ENCODE peak calls at places on chromosomes 5 and 9, in nine cellular contexts. One of them, this sample, is unnamed.

GRCh38 chr5:65203746-65204145 is 278.0 kb downstream of the ADAMTS6 start:
- DNase-seq in GM12865: no peak
- DNase-seq in EL: peak
- DNase-seq in cardiac fibroblast: peak
- DNase-seq in DND-41: no peak
- DNase-seq in cardiac muscle cell: no peak
- DNase-seq in keratinocyte: peak
- DNase-seq in endodermal cell: no peak
- DNase-seq in ovary: no peak
- DNase-seq in this sample: no peak

GRCh38 chr5:174251305-174251704 is 205.8 kb downstream of the NSG2 start:
- DNase-seq in GM12865: no peak
- DNase-seq in EL: no peak
- DNase-seq in cardiac fibroblast: no peak
- DNase-seq in DND-41: no peak
- DNase-seq in cardiac muscle cell: no peak
- DNase-seq in keratinocyte: no peak
- DNase-seq in endodermal cell: no peak
- DNase-seq in ovary: no peak
- DNase-seq in this sample: no peak

GRCh38 chr5:94777163-94777885 is 158.9 kb downstream of the SLF1 start:
- DNase-seq in GM12865: no peak
- DNase-seq in EL: no peak
- DNase-seq in cardiac fibroblast: no peak
- DNase-seq in DND-41: no peak
- DNase-seq in cardiac muscle cell: no peak
- DNase-seq in keratinocyte: no peak
- DNase-seq in endodermal cell: no peak
- DNase-seq in ovary: no peak
- DNase-seq in this sample: no peak

GRCh38 chr5:150625164-150625535 is 15.3 kb upstream of the SYNPO start:
- DNase-seq in GM12865: no peak
- DNase-seq in EL: no peak
- DNase-seq in cardiac fibroblast: no peak
- DNase-seq in DND-41: no peak
- DNase-seq in cardiac muscle cell: no peak
- DNase-seq in keratinocyte: no peak
- DNase-seq in endodermal cell: no peak
- DNase-seq in ovary: peak
- DNase-seq in this sample: no peak

GRCh38 chr5:59790399-59791130 is 103.0 kb downstream of the PDE4D start:
- DNase-seq in GM12865: peak
- DNase-seq in EL: no peak
- DNase-seq in cardiac fibroblast: peak
- DNase-seq in DND-41: no peak
- DNase-seq in cardiac muscle cell: no peak
- DNase-seq in keratinocyte: no peak
- DNase-seq in endodermal cell: no peak
- DNase-seq in ovary: no peak
- DNase-seq in this sample: no peak

GRCh38 chr5:172725785-172726184 is 45.2 kb downstream of the DUSP1 start:
- DNase-seq in GM12865: no peak
- DNase-seq in EL: no peak
- DNase-seq in cardiac fibroblast: no peak
- DNase-seq in DND-41: no peak
- DNase-seq in cardiac muscle cell: no peak
- DNase-seq in keratinocyte: no peak
- DNase-seq in endodermal cell: no peak
- DNase-seq in ovary: no peak
- DNase-seq in this sample: no peak

GRCh38 chr5:148966348-148966747 is 96.5 kb downstream of the SH3TC2 start:
- DNase-seq in GM12865: no peak
- DNase-seq in EL: no peak
- DNase-seq in cardiac fibroblast: no peak
- DNase-seq in DND-41: no peak
- DNase-seq in cardiac muscle cell: no peak
- DNase-seq in keratinocyte: no peak
- DNase-seq in endodermal cell: peak
- DNase-seq in ovary: no peak
- DNase-seq in this sample: no peak

GRCh38 chr9:137176302-137177182 is 4.7 kb upstream of the TMEM210 start:
- DNase-seq in GM12865: peak
- DNase-seq in EL: no peak
- DNase-seq in cardiac fibroblast: peak
- DNase-seq in DND-41: peak
- DNase-seq in cardiac muscle cell: peak
- DNase-seq in keratinocyte: no peak
- DNase-seq in endodermal cell: peak
- DNase-seq in ovary: no peak
- DNase-seq in this sample: no peak

GRCh38 chr5:170397059-170397458 is 7.9 kb upstream of the KCNMB1 start:
- DNase-seq in GM12865: no peak
- DNase-seq in EL: no peak
- DNase-seq in cardiac fibroblast: no peak
- DNase-seq in DND-41: no peak
- DNase-seq in cardiac muscle cell: peak
- DNase-seq in keratinocyte: no peak
- DNase-seq in endodermal cell: no peak
- DNase-seq in ovary: no peak
- DNase-seq in this sample: no peak

GRCh38 chr9:136055715-136056545 is 39.2 kb downstream of the NACC2 start:
- DNase-seq in GM12865: no peak
- DNase-seq in EL: no peak
- DNase-seq in cardiac fibroblast: no peak
- DNase-seq in DND-41: no peak
- DNase-seq in cardiac muscle cell: no peak
- DNase-seq in keratinocyte: no peak
- DNase-seq in endodermal cell: peak
- DNase-seq in ovary: no peak
- DNase-seq in this sample: no peak

GRCh38 chr9:21470126-21470525 is 12.0 kb downstream of the IFNE start:
- DNase-seq in GM12865: no peak
- DNase-seq in EL: no peak
- DNase-seq in cardiac fibroblast: no peak
- DNase-seq in DND-41: no peak
- DNase-seq in cardiac muscle cell: no peak
- DNase-seq in keratinocyte: no peak
- DNase-seq in endodermal cell: no peak
- DNase-seq in ovary: no peak
- DNase-seq in this sample: no peak

GRCh38 chr5:138444774-138445546 is 6.1 kb downstream of the REEP2 start:
- DNase-seq in GM12865: no peak
- DNase-seq in EL: no peak
- DNase-seq in cardiac fibroblast: no peak
- DNase-seq in DND-41: no peak
- DNase-seq in cardiac muscle cell: no peak
- DNase-seq in keratinocyte: no peak
- DNase-seq in endodermal cell: no peak
- DNase-seq in ovary: no peak
- DNase-seq in this sample: no peak

GRCh38 chr5:95931118-95931833 is 30.4 kb downstream of the ELL2 start:
- DNase-seq in GM12865: no peak
- DNase-seq in EL: no peak
- DNase-seq in cardiac fibroblast: no peak
- DNase-seq in DND-41: no peak
- DNase-seq in cardiac muscle cell: no peak
- DNase-seq in keratinocyte: no peak
- DNase-seq in endodermal cell: no peak
- DNase-seq in ovary: no peak
- DNase-seq in this sample: no peak

GRCh38 chr5:145775893-145776444 is 59.2 kb downstream of the PRELID2 start:
- DNase-seq in GM12865: no peak
- DNase-seq in EL: peak
- DNase-seq in cardiac fibroblast: peak
- DNase-seq in DND-41: no peak
- DNase-seq in cardiac muscle cell: no peak
- DNase-seq in keratinocyte: no peak
- DNase-seq in endodermal cell: no peak
- DNase-seq in ovary: no peak
- DNase-seq in this sample: no peak

GRCh38 chr5:79069488-79070001 is at the start of the genes BHMT2 and DMGDH:
- DNase-seq in GM12865: no peak
- DNase-seq in EL: peak
- DNase-seq in cardiac fibroblast: peak
- DNase-seq in DND-41: no peak
- DNase-seq in cardiac muscle cell: no peak
- DNase-seq in keratinocyte: no peak
- DNase-seq in endodermal cell: no peak
- DNase-seq in ovary: peak
- DNase-seq in this sample: no peak

GRCh38 chr5:154483654-154484392 is 5.8 kb upstream of the HAND1 start:
- DNase-seq in GM12865: no peak
- DNase-seq in EL: no peak
- DNase-seq in cardiac fibroblast: no peak
- DNase-seq in DND-41: no peak
- DNase-seq in cardiac muscle cell: no peak
- DNase-seq in keratinocyte: no peak
- DNase-seq in endodermal cell: peak
- DNase-seq in ovary: no peak
- DNase-seq in this sample: no peak

GRCh38 chr9:132555528-132555927 is 26.9 kb upstream of the BARHL1 start:
- DNase-seq in GM12865: no peak
- DNase-seq in EL: no peak
- DNase-seq in cardiac fibroblast: no peak
- DNase-seq in DND-41: no peak
- DNase-seq in cardiac muscle cell: no peak
- DNase-seq in keratinocyte: no peak
- DNase-seq in endodermal cell: no peak
- DNase-seq in ovary: no peak
- DNase-seq in this sample: no peak

GRCh38 chr5:73295447-73295846 is 122.5 kb downstream of the TMEM174 start:
- DNase-seq in GM12865: peak
- DNase-seq in EL: no peak
- DNase-seq in cardiac fibroblast: no peak
- DNase-seq in DND-41: no peak
- DNase-seq in cardiac muscle cell: no peak
- DNase-seq in keratinocyte: no peak
- DNase-seq in endodermal cell: no peak
- DNase-seq in ovary: no peak
- DNase-seq in this sample: no peak

GRCh38 chr9:136044207-136044970 is 50.7 kb downstream of the NACC2 start:
- DNase-seq in GM12865: no peak
- DNase-seq in EL: no peak
- DNase-seq in cardiac fibroblast: no peak
- DNase-seq in DND-41: no peak
- DNase-seq in cardiac muscle cell: no peak
- DNase-seq in keratinocyte: no peak
- DNase-seq in endodermal cell: peak
- DNase-seq in ovary: no peak
- DNase-seq in this sample: no peak

GRCh38 chr9:95182854-95183563 is 134.5 kb downstream of the FANCC start:
- DNase-seq in GM12865: no peak
- DNase-seq in EL: no peak
- DNase-seq in cardiac fibroblast: no peak
- DNase-seq in DND-41: no peak
- DNase-seq in cardiac muscle cell: peak
- DNase-seq in keratinocyte: no peak
- DNase-seq in endodermal cell: peak
- DNase-seq in ovary: no peak
- DNase-seq in this sample: no peak

GRCh38 chr5:157442989-157443619 is 16.9 kb upstream of the NIPAL4 start:
- DNase-seq in GM12865: no peak
- DNase-seq in EL: no peak
- DNase-seq in cardiac fibroblast: peak
- DNase-seq in DND-41: no peak
- DNase-seq in cardiac muscle cell: no peak
- DNase-seq in keratinocyte: no peak
- DNase-seq in endodermal cell: no peak
- DNase-seq in ovary: no peak
- DNase-seq in this sample: no peak

GRCh38 chr5:28958581-28958980 is 1920.2 kb upstream of the CDH9 start:
- DNase-seq in GM12865: no peak
- DNase-seq in EL: no peak
- DNase-seq in cardiac fibroblast: no peak
- DNase-seq in DND-41: no peak
- DNase-seq in cardiac muscle cell: no peak
- DNase-seq in keratinocyte: no peak
- DNase-seq in endodermal cell: no peak
- DNase-seq in ovary: no peak
- DNase-seq in this sample: no peak

GRCh38 chr9:81855538-81855937 is 72.7 kb upstream of the SPATA31D4 start:
- DNase-seq in GM12865: no peak
- DNase-seq in EL: peak
- DNase-seq in cardiac fibroblast: no peak
- DNase-seq in DND-41: no peak
- DNase-seq in cardiac muscle cell: no peak
- DNase-seq in keratinocyte: no peak
- DNase-seq in endodermal cell: no peak
- DNase-seq in ovary: no peak
- DNase-seq in this sample: no peak

GRCh38 chr5:111173476-111173875 is 50.7 kb upstream of the CAMK4 start:
- DNase-seq in GM12865: no peak
- DNase-seq in EL: no peak
- DNase-seq in cardiac fibroblast: no peak
- DNase-seq in DND-41: no peak
- DNase-seq in cardiac muscle cell: no peak
- DNase-seq in keratinocyte: no peak
- DNase-seq in endodermal cell: no peak
- DNase-seq in ovary: no peak
- DNase-seq in this sample: no peak

GRCh38 chr5:180787711-180788431 is 14.7 kb downstream of the MGAT1 start:
- DNase-seq in GM12865: no peak
- DNase-seq in EL: peak
- DNase-seq in cardiac fibroblast: no peak
- DNase-seq in DND-41: no peak
- DNase-seq in cardiac muscle cell: no peak
- DNase-seq in keratinocyte: no peak
- DNase-seq in endodermal cell: peak
- DNase-seq in ovary: no peak
- DNase-seq in this sample: no peak

GRCh38 chr9:124214596-124215550 is 42.9 kb upstream of the NEK6 start:
- DNase-seq in GM12865: no peak
- DNase-seq in EL: no peak
- DNase-seq in cardiac fibroblast: no peak
- DNase-seq in DND-41: no peak
- DNase-seq in cardiac muscle cell: no peak
- DNase-seq in keratinocyte: no peak
- DNase-seq in endodermal cell: peak
- DNase-seq in ovary: no peak
- DNase-seq in this sample: no peak

GRCh38 chr5:43401827-43402226 is 10.4 kb downstream of the CCL28 start:
- DNase-seq in GM12865: peak
- DNase-seq in EL: peak
- DNase-seq in cardiac fibroblast: peak
- DNase-seq in DND-41: no peak
- DNase-seq in cardiac muscle cell: no peak
- DNase-seq in keratinocyte: no peak
- DNase-seq in endodermal cell: peak
- DNase-seq in ovary: no peak
- DNase-seq in this sample: no peak

This sample was measured in stimulated activated CD8-positive, alpha-beta memory T cell treated with anti-CD3 and anti-CD28 coated beads, Interleukin-15, amount 100 ng/mL, for 24 hours.